ENCODE peak calls at places on chromosome 15, in seven cellular contexts. One of them, this sample, is unnamed.

GRCh38 chr15:77181305-77182074 is 110.6 kb upstream of the TSPAN3 start:
- DNase-seq in WERI-Rb-1: no peak
- DNase-seq in ascending aorta: no peak
- DNase-seq in left lung: no peak
- DNase-seq in OCI-LY7: peak
- DNase-seq in IMR-90: no peak
- DNase-seq in AG10803: no peak
- DNase-seq in this sample: no peak

GRCh38 chr15:56640127-56640526 is 93.2 kb downstream of the ZNF280D start:
- DNase-seq in WERI-Rb-1: no peak
- DNase-seq in ascending aorta: no peak
- DNase-seq in left lung: no peak
- DNase-seq in OCI-LY7: no peak
- DNase-seq in IMR-90: no peak
- DNase-seq in AG10803: no peak
- DNase-seq in this sample: no peak

GRCh38 chr15:40927497-40928346 is 1.4 kb upstream of the DLL4 start:
- DNase-seq in WERI-Rb-1: peak
- DNase-seq in ascending aorta: no peak
- DNase-seq in left lung: peak
- DNase-seq in OCI-LY7: no peak
- DNase-seq in IMR-90: no peak
- DNase-seq in AG10803: no peak
- DNase-seq in this sample: no peak

GRCh38 chr15:64864080-64864479 is 22.4 kb downstream of the PLEKHO2 start:
- DNase-seq in WERI-Rb-1: no peak
- DNase-seq in ascending aorta: no peak
- DNase-seq in left lung: no peak
- DNase-seq in OCI-LY7: no peak
- DNase-seq in IMR-90: peak
- DNase-seq in AG10803: no peak
- DNase-seq in this sample: no peak

GRCh38 chr15:60212536-60212935 is 185.2 kb downstream of the ANXA2 start:
- DNase-seq in WERI-Rb-1: no peak
- DNase-seq in ascending aorta: no peak
- DNase-seq in left lung: no peak
- DNase-seq in OCI-LY7: no peak
- DNase-seq in IMR-90: no peak
- DNase-seq in AG10803: peak
- DNase-seq in this sample: no peak

GRCh38 chr15:79539426-79539825 is 107.3 kb downstream of the MINAR1 start:
- DNase-seq in WERI-Rb-1: no peak
- DNase-seq in ascending aorta: no peak
- DNase-seq in left lung: no peak
- DNase-seq in OCI-LY7: no peak
- DNase-seq in IMR-90: no peak
- DNase-seq in AG10803: peak
- DNase-seq in this sample: no peak

GRCh38 chr15:63573533-63573932 is 23.7 kb upstream of the FBXL22 start:
- DNase-seq in WERI-Rb-1: no peak
- DNase-seq in ascending aorta: no peak
- DNase-seq in left lung: no peak
- DNase-seq in OCI-LY7: no peak
- DNase-seq in IMR-90: peak
- DNase-seq in AG10803: no peak
- DNase-seq in this sample: no peak

GRCh38 chr15:56886450-56886856 is 32.0 kb upstream of the TCF12 start:
- DNase-seq in WERI-Rb-1: no peak
- DNase-seq in ascending aorta: no peak
- DNase-seq in left lung: no peak
- DNase-seq in OCI-LY7: peak
- DNase-seq in IMR-90: peak
- DNase-seq in AG10803: no peak
- DNase-seq in this sample: no peak

GRCh38 chr15:79640206-79640605 is 208.1 kb downstream of the MINAR1 start:
- DNase-seq in WERI-Rb-1: no peak
- DNase-seq in ascending aorta: no peak
- DNase-seq in left lung: no peak
- DNase-seq in OCI-LY7: no peak
- DNase-seq in IMR-90: peak
- DNase-seq in AG10803: peak
- DNase-seq in this sample: no peak

GRCh38 chr15:40244961-40245523 is 6.2 kb downstream of the PAK6 start:
- DNase-seq in WERI-Rb-1: peak
- DNase-seq in ascending aorta: peak
- DNase-seq in left lung: peak
- DNase-seq in OCI-LY7: no peak
- DNase-seq in IMR-90: no peak
- DNase-seq in AG10803: no peak
- DNase-seq in this sample: peak

GRCh38 chr15:86915811-86916331 is 836.2 kb downstream of the AGBL1 start:
- DNase-seq in WERI-Rb-1: peak
- DNase-seq in ascending aorta: no peak
- DNase-seq in left lung: no peak
- DNase-seq in OCI-LY7: peak
- DNase-seq in IMR-90: peak
- DNase-seq in AG10803: peak
- DNase-seq in this sample: peak

GRCh38 chr15:77067691-77068367 is 3.1 kb downstream of the TSPAN3 start:
- DNase-seq in WERI-Rb-1: no peak
- DNase-seq in ascending aorta: no peak
- DNase-seq in left lung: no peak
- DNase-seq in OCI-LY7: no peak
- DNase-seq in IMR-90: no peak
- DNase-seq in AG10803: no peak
- DNase-seq in this sample: no peak

GRCh38 chr15:51864408-51865056 is 35.1 kb downstream of the TMOD3 start:
- DNase-seq in WERI-Rb-1: no peak
- DNase-seq in ascending aorta: no peak
- DNase-seq in left lung: no peak
- DNase-seq in OCI-LY7: no peak
- DNase-seq in IMR-90: peak
- DNase-seq in AG10803: peak
- DNase-seq in this sample: no peak

GRCh38 chr15:26561130-26561529 is 211.7 kb downstream of the GABRB3 start:
- DNase-seq in WERI-Rb-1: no peak
- DNase-seq in ascending aorta: no peak
- DNase-seq in left lung: no peak
- DNase-seq in OCI-LY7: no peak
- DNase-seq in IMR-90: no peak
- DNase-seq in AG10803: no peak
- DNase-seq in this sample: no peak

GRCh38 chr15:46344115-46344749 is 709.4 kb downstream of the SQOR start:
- DNase-seq in WERI-Rb-1: peak
- DNase-seq in ascending aorta: no peak
- DNase-seq in left lung: peak
- DNase-seq in OCI-LY7: no peak
- DNase-seq in IMR-90: no peak
- DNase-seq in AG10803: no peak
- DNase-seq in this sample: no peak

GRCh38 chr15:41914406-41914805 is 20.6 kb upstream of the SPTBN5 start:
- DNase-seq in WERI-Rb-1: no peak
- DNase-seq in ascending aorta: no peak
- DNase-seq in left lung: no peak
- DNase-seq in OCI-LY7: no peak
- DNase-seq in IMR-90: no peak
- DNase-seq in AG10803: no peak
- DNase-seq in this sample: no peak

GRCh38 chr15:76875911-76876310 is 29.2 kb downstream of the SCAPER start:
- DNase-seq in WERI-Rb-1: no peak
- DNase-seq in ascending aorta: no peak
- DNase-seq in left lung: no peak
- DNase-seq in OCI-LY7: no peak
- DNase-seq in IMR-90: no peak
- DNase-seq in AG10803: no peak
- DNase-seq in this sample: no peak

GRCh38 chr15:50163719-50164410 is 18.1 kb upstream of the SLC27A2 start:
- DNase-seq in WERI-Rb-1: no peak
- DNase-seq in ascending aorta: no peak
- DNase-seq in left lung: no peak
- DNase-seq in OCI-LY7: no peak
- DNase-seq in IMR-90: no peak
- DNase-seq in AG10803: no peak
- DNase-seq in this sample: no peak

GRCh38 chr15:47736123-47736786 is 18.9 kb downstream of the SEMA6D start:
- DNase-seq in WERI-Rb-1: no peak
- DNase-seq in ascending aorta: no peak
- DNase-seq in left lung: no peak
- DNase-seq in OCI-LY7: no peak
- DNase-seq in IMR-90: peak
- DNase-seq in AG10803: no peak
- DNase-seq in this sample: no peak

GRCh38 chr15:72474912-72475601 is 927 bp downstream of the ARIH1 start:
- DNase-seq in WERI-Rb-1: peak
- DNase-seq in ascending aorta: peak
- DNase-seq in left lung: peak
- DNase-seq in OCI-LY7: peak
- DNase-seq in IMR-90: peak
- DNase-seq in AG10803: peak
- DNase-seq in this sample: peak

GRCh38 chr15:42728562-42728961 is 8.4 kb downstream of the CDAN1 start:
- DNase-seq in WERI-Rb-1: no peak
- DNase-seq in ascending aorta: no peak
- DNase-seq in left lung: no peak
- DNase-seq in OCI-LY7: no peak
- DNase-seq in IMR-90: no peak
- DNase-seq in AG10803: no peak
- DNase-seq in this sample: no peak

GRCh38 chr15:82935382-82935781 is 17.1 kb downstream of the HOMER2 start:
- DNase-seq in WERI-Rb-1: no peak
- DNase-seq in ascending aorta: no peak
- DNase-seq in left lung: no peak
- DNase-seq in OCI-LY7: no peak
- DNase-seq in IMR-90: no peak
- DNase-seq in AG10803: no peak
- DNase-seq in this sample: no peak

GRCh38 chr15:42549052-42549491 is 434 bp downstream of the HAUS2 start:
- DNase-seq in WERI-Rb-1: peak
- DNase-seq in ascending aorta: no peak
- DNase-seq in left lung: no peak
- DNase-seq in OCI-LY7: peak
- DNase-seq in IMR-90: peak
- DNase-seq in AG10803: peak
- DNase-seq in this sample: no peak

DNA sequence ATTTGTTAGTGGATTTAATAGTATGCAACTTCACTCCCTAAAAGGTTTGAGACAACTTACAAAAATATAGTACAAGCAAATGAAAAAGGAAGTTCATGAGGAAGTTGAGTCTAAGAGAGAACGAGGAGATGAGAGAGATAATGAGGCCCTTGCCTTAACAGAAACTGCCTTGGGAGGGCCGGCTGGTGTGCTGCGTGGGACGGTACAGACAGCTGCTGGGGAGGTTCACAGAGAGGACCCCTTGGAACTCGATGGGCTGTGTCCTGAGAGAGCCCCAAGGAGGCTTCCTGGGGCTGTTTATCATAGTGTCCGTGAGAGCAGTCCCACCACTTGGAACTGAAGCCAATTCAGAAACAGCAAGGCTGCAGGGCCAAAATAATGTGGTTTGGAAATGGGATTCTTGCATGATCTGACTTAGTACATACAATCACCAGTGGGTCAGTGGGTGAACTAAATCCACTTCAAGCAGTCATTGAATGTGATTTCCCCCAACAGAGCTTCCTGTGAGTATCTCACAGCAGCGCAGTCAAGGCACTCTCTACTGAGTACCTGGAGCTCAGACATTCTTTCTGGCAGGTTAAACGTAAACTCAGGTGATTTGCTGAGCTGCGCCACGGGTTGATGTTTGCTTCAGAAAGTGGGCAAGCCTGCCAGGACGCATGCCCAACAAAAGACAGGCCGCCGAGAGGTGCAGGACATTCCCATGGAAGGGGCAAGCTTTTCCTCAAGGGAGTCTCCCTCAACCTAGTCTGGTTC is 90.8 kb downstream of the CRTC3 start:
- DNase-seq in WERI-Rb-1: no peak
- DNase-seq in ascending aorta: no peak
- DNase-seq in left lung: no peak
- DNase-seq in OCI-LY7: peak
- DNase-seq in IMR-90: no peak
- DNase-seq in AG10803: no peak
- DNase-seq in this sample: no peak
- TF ChIP-seq CTCF in WERI-Rb-1: no peak
- TF ChIP-seq CTCF in ascending aorta: no peak
- TF ChIP-seq CTCF in left lung: no peak
- TF ChIP-seq CTCF in OCI-LY7: no peak
- TF ChIP-seq CTCF in IMR-90: no peak
- TF ChIP-seq CTCF in AG10803: no peak
- TF ChIP-seq CTCF in this sample: no peak

DNA sequence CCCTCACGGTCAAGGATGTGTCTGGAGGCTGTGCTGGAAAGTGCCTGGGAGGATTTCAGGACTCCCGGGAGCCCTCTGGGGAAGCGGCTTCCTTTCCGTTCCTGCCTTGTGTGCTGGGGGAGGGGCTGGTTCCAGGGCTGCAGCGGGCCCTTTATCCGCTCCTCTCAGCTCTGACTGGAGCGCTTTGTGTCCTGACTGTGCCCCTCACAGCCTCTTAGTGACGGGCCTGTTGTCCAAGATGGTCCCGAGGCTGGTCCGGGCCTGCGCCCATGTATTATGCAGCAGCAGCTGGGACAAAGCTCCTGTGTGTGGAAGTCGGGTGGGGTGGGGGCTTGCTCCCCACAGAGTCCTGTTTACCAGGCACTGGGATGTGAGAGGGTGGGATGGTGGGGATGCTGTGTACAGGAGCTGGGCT is 35.8 kb downstream of the CORO2B start:
- DNase-seq in WERI-Rb-1: peak
- DNase-seq in ascending aorta: no peak
- DNase-seq in left lung: no peak
- DNase-seq in OCI-LY7: no peak
- DNase-seq in IMR-90: no peak
- DNase-seq in AG10803: no peak
- DNase-seq in this sample: no peak
- H3K4me3 ChIP-seq in WERI-Rb-1: peak
- H3K4me3 ChIP-seq in ascending aorta: no peak
- H3K4me3 ChIP-seq in left lung: no peak
- H3K4me3 ChIP-seq in OCI-LY7: no peak
- H3K4me3 ChIP-seq in IMR-90: no peak
- H3K4me3 ChIP-seq in AG10803: no peak
- H3K4me3 ChIP-seq in this sample: no peak

GRCh38 chr15:49046113-49046883 is at the start of gene SECISBP2L:
- DNase-seq in WERI-Rb-1: peak
- DNase-seq in ascending aorta: peak
- DNase-seq in left lung: peak
- DNase-seq in OCI-LY7: peak
- DNase-seq in IMR-90: peak
- DNase-seq in AG10803: peak
- DNase-seq in this sample: peak
- TF ChIP-seq CTCF in WERI-Rb-1: peak
- TF ChIP-seq CTCF in ascending aorta: no peak
- TF ChIP-seq CTCF in left lung: no peak
- TF ChIP-seq CTCF in OCI-LY7: peak
- TF ChIP-seq CTCF in IMR-90: peak
- TF ChIP-seq CTCF in AG10803: peak
- TF ChIP-seq CTCF in this sample: peak

GRCh38 chr15:36885709-36886108 is 214.6 kb downstream of the MEIS2 start:
- DNase-seq in WERI-Rb-1: no peak
- DNase-seq in ascending aorta: no peak
- DNase-seq in left lung: no peak
- DNase-seq in OCI-LY7: no peak
- DNase-seq in IMR-90: no peak
- DNase-seq in AG10803: no peak
- DNase-seq in this sample: no peak
- H3K4me3 ChIP-seq in WERI-Rb-1: peak
- H3K4me3 ChIP-seq in ascending aorta: no peak
- H3K4me3 ChIP-seq in left lung: no peak
- H3K4me3 ChIP-seq in OCI-LY7: no peak
- H3K4me3 ChIP-seq in IMR-90: no peak
- H3K4me3 ChIP-seq in AG10803: no peak
- H3K4me3 ChIP-seq in this sample: no peak

GRCh38 chr15:20272422-20273184 is 269.0 kb downstream of the GOLGA6L6 start:
- DNase-seq in WERI-Rb-1: no peak
- DNase-seq in ascending aorta: no peak
- DNase-seq in left lung: peak
- DNase-seq in OCI-LY7: no peak
- DNase-seq in IMR-90: no peak
- DNase-seq in AG10803: no peak
- DNase-seq in this sample: no peak
- TF ChIP-seq CTCF in WERI-Rb-1: no peak
- TF ChIP-seq CTCF in ascending aorta: no peak
- TF ChIP-seq CTCF in left lung: no peak
- TF ChIP-seq CTCF in OCI-LY7: no peak
- TF ChIP-seq CTCF in IMR-90: no peak
- TF ChIP-seq CTCF in AG10803: no peak
- TF ChIP-seq CTCF in this sample: no peak